ENCODE peak calls at places on chromosome 2, in four cellular contexts. A is IMR-90, V is neuronal stem cell, B is OCI-LY7. G is an unnamed sample. For H3K4me1, the result is how much of the 10 kb centered on the place peaks cover.

GRCh38 chr2:23904215-23904614 is 22.7 kb downstream of the ATAD2B start:
- DNase-seq in V (no peak), B (no peak), A (no peak), G (no peak)

GRCh38 chr2:145380436-145381017 is 860.6 kb upstream of the ZEB2 start:
- DNase-seq in A (peak), B (no peak), V (no peak), G (no peak)

GRCh38 chr2:25306767-25307368 is 34.9 kb downstream of the DNMT3A start:
- DNase-seq in B (no peak), V (no peak), A (no peak), G (no peak)

GRCh38 chr2:43158259-43158880 is 68.0 kb downstream of the ZFP36L2 start:
- DNase-seq in B (no peak), A (peak), V (no peak), G (no peak)

GRCh38 chr2:67876176-67876575 is 186.6 kb downstream of the C1D start:
- DNase-seq in B (no peak), V (no peak), A (peak), G (no peak)

GRCh38 chr2:125858366-125858765 is 797.6 kb upstream of the GYPC start:
- DNase-seq in V (no peak), B (no peak), A (no peak), G (no peak)

GRCh38 chr2:221896505-221897151 is 324.5 kb upstream of the EPHA4 start:
- DNase-seq in V (no peak), A (peak), B (no peak), G (no peak)

GRCh38 chr2:137957033-137957432 is 7.2 kb upstream of the HNMT start:
- DNase-seq in A (peak), B (no peak), V (no peak), G (no peak)

GRCh38 chr2:20242727-20243377 is 17.9 kb upstream of the SDC1 start:
- DNase-seq in B (peak), V (no peak), A (no peak), G (no peak)

GRCh38 chr2:197857708-197858107 is 53.3 kb downstream of the PLCL1 start:
- DNase-seq in A (no peak), V (no peak), B (no peak), G (no peak)

GRCh38 chr2:38405917-38406596 is 29.0 kb upstream of the ATL2 start:
- DNase-seq in B (no peak), V (no peak), A (no peak), G (no peak)

GRCh38 chr2:69499966-69500365 is 62.7 kb upstream of the NFU1 start:
- DNase-seq in V (no peak), A (peak), B (no peak), G (no peak)

GRCh38 chr2:128441341-128442052 is 122.8 kb upstream of the HS6ST1 start:
- DNase-seq in A (no peak), B (no peak), V (no peak), G (no peak)

GRCh38 chr2:207635468-207636200 is 10.4 kb upstream of the METTL21A start:
- DNase-seq in B (no peak), A (peak), V (no peak), G (no peak)

GRCh38 chr2:212727751-212728150 is 189.1 kb upstream of the ERBB4 start:
- DNase-seq in B (no peak), V (no peak), A (no peak), G (peak)

GRCh38 chr2:223941579-223942277 is 3.4 kb downstream of the WDFY1 start:
- DNase-seq in A (peak), B (no peak), V (no peak), G (no peak)

GRCh38 chr2:84925336-84925723 is 19.9 kb downstream of the TMSB10 start:
- DNase-seq in A (no peak), V (no peak), B (no peak), G (no peak)

GRCh38 chr2:183010112-183010511 is 28.1 kb downstream of the NCKAP1 start:
- DNase-seq in V (peak), A (peak), B (no peak), G (no peak)

GRCh38 chr2:135030826-135031225 is 16.4 kb downstream of the MAP3K19 start:
- DNase-seq in A (peak), V (peak), B (peak), G (peak)

GRCh38 chr2:201955702-201956141 is 77.9 kb upstream of the FZD7 start:
- DNase-seq in A (peak), B (no peak), V (no peak), G (no peak)

GRCh38 chr2:39127973-39128372 is 7.1 kb upstream of the SOS1 start:
- DNase-seq in B (peak), V (no peak), A (peak), G (peak)

GRCh38 chr2:191866675-191867506 is 20.0 kb upstream of the CAVIN2 start:
- DNase-seq in A (peak), V (no peak), B (no peak), G (no peak)

GRCh38 chr2:191866195-191866594 is 19.3 kb upstream of the CAVIN2 start:
- DNase-seq in B (no peak), V (no peak), A (no peak), G (no peak)

GRCh38 chr2:191862371-191862770 is 15.5 kb upstream of the CAVIN2 start:
- DNase-seq in A (peak), B (no peak), V (no peak), G (no peak)

GRCh38 chr2:191864623-191865521 is 18.0 kb upstream of the CAVIN2 start:
- DNase-seq in V (no peak), B (no peak), A (peak), G (no peak)

DNA sequence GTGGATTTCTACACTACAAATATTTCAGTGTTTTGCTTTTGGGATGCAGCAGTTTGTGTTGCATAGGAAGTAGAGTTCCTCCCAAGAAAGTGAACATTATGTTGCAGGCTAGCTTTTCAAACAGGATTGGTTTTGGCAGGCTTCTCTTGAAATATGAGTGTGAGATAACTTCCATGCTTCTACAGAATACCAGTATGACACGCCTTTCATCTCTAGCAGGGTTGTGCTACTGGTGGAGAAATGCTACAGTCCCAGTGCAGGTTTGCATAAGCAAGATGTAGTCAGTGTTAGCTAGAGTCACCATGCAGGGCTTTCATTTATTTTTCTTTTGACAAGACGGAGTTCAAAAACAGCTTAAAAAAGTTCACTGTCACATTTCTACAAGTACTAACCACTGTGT is 17.1 kb upstream of the CAVIN2 start:
- DNase-seq in B (no peak), A (peak), V (no peak), G (no peak)
- H3K4me2 ChIP-seq in B (no peak), A (no peak), V (no peak), G (no peak)

GRCh38 chr2:77046339-77046738 is 475.8 kb downstream of the LRRTM4 start:
- DNase-seq in A (no peak), B (no peak), V (no peak), G (no peak)
- H3K4me1 ChIP-seq in A (under half), B (under half), V (under half), G (under half)

GRCh38 chr2:61536723-61537581 is 1.2 kb downstream of the XPO1 start:
- DNase-seq in A (peak), V (peak), B (peak), G (peak)

GRCh38 chr2:61536086-61536722 is 2.0 kb downstream of the XPO1 start:
- DNase-seq in B (peak), V (no peak), A (peak), G (peak)

GRCh38 chr2:61537590-61538178 is 472 bp downstream of the XPO1 start:
- DNase-seq in B (no peak), V (peak), A (no peak), G (no peak)

GRCh38 chr2:61538179-61538919 is at the start of gene XPO1:
- DNase-seq in A (peak), V (peak), B (peak), G (peak)

DNA sequence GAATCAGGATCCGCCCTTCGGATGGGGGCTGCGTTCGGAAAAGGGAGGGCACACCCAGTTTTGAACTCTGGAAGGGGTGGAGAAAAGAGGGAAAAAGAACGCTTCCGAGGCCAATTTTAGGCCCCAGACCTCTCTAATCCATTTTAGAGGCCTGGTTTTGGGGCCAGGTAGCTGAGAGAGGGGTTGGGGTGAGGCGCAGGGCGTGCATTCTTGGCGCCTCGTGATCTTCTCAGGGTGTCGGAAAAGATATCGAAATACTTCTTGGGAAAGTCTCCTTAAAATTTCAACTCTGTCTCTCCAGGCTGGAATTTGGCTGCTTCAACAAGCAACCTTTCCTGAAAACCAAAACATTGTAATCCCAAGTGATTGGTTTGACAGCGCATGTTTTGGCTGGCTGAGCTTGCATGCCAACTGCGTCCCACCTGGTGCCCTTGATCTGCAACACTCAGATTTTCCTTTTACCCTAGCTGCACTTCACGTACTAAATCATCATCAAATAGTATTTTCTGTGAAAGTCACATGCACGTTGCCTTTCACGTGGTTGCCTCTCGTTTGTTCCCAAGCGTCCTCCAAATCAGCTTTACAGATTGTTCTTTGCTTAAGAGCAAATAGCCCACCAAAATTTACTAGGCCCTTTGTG is 884 bp upstream of the XPO1 start:
- DNase-seq in A (peak), V (peak), B (peak), G (peak)
- H2AFZ ChIP-seq in A (peak), V (peak), B (peak), G (peak)

GRCh38 chr2:64403426-64403825 is 50.5 kb upstream of the LGALSL start:
- DNase-seq in V (no peak), B (no peak), A (no peak), G (no peak)

GRCh38 chr2:64405476-64406406 is 48.2 kb upstream of the LGALSL start:
- DNase-seq in A (peak), B (no peak), V (no peak), G (no peak)

GRCh38 chr2:64406407-64406774 is 47.6 kb upstream of the LGALSL start:
- DNase-seq in V (no peak), B (no peak), A (no peak), G (no peak)

GRCh38 chr2:64404002-64404731 is 49.8 kb upstream of the LGALSL start:
- DNase-seq in V (peak), A (peak), B (no peak), G (no peak)

DNA sequence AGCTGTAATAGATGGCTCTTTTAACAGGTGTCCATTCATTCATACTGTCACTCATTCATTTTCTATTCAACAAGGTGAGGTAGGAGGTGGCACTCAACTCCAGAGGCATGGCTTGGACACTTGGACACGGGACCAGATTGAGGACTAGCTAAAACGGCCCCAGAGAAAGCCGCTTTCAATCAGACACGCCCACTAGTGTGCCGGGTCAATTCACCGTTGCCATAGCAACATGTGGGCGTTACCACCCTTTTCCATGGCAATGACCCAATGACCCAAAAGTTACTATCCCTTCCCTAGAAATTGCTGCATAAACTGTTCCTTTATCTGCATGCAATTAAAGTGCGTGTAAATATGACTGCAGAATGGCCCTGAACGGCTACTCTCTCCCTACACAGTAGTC is 49.2 kb upstream of the LGALSL start:
- DNase-seq in A (no peak), V (peak), B (no peak), G (no peak)
- H3K4me2 ChIP-seq in A (no peak), V (peak), B (no peak), G (no peak)

GRCh38 chr2:239625106-239625845 is 224.5 kb upstream of the HDAC4 start:
- DNase-seq in A (no peak), B (no peak), V (no peak), G (no peak)
- H3K4me1 ChIP-seq in A (under half), B (under half), V (under half), G (under half)

DNA sequence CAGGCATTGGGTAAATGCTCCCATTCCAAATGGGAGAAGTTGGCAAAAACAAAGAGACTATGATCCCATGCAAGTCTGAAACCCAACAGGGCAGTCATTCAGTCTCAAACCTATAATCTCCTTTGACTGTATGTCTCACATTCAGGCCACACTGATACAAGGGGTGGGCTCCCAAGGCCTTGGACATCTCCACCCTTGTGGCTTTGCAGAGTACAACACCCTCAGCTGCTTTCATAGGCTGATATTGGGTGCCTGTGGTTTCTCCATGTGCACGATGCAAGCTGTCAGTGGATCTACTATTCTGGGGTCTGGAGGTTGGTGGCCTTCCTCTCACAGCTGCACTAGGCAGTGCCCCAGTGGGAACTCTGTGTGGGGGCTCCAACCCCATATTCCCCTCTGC is 141.7 kb upstream of the CAB39 start:
- DNase-seq in V (no peak), A (no peak), B (no peak), G (no peak)
- H2AFZ ChIP-seq in V (no peak), A (no peak), B (no peak), G (no peak)

GRCh38 chr2:19123556-19123955 is 234.9 kb downstream of the OSR1 start:
- DNase-seq in B (no peak), A (no peak), V (no peak), G (no peak)
- H3K4me2 ChIP-seq in B (no peak), A (peak), V (no peak), G (no peak)